ENCODE peak calls at places on chromosomes 2 and 18, in eight cellular contexts. K, U, G, J, M, O, T and V are unnamed samples.

GRCh38 chr2:33535409-33535808 is 59.0 kb downstream of the RASGRP3 start:
- DNase-seq in U (no peak), T (no peak), G (no peak), J (no peak), M (no peak), K (no peak), O (no peak), V (no peak)

GRCh38 chr18:79577451-79578395 is 101.9 kb upstream of the CTDP1 start:
- DNase-seq in J (peak; percentile 34), M (no peak), K (peak; percentile 53), T (peak; percentile 61), G (no peak), O (no peak), U (peak; percentile 22), V (no peak)

GRCh38 chr2:124018894-124019293 is 6.2 kb upstream of the CNTNAP5 start:
- DNase-seq in J (no peak), T (no peak), M (no peak), U (no peak), K (no peak), G (no peak), O (no peak), V (no peak)

GRCh38 chr2:176096243-176096985 is 3.2 kb upstream of the HOXD12 start:
- DNase-seq in K (no peak), O (no peak), G (no peak), U (no peak), J (no peak), T (no peak), M (no peak), V (peak; percentile 20)

GRCh38 chr18:24016643-24017042 is 2.1 kb downstream of the TTC39C start:
- DNase-seq in M (no peak), G (peak; percentile 43), T (no peak), U (no peak), J (no peak), O (no peak), K (no peak), V (no peak)

GRCh38 chr2:223560704-223561435 is 41.3 kb downstream of the SCG2 start:
- DNase-seq in J (no peak), U (no peak), K (no peak), O (no peak), G (peak; percentile 71), M (no peak), T (peak; percentile 41), V (no peak)

GRCh38 chr2:33475381-33476099 is 909 bp upstream of the RASGRP3 start:
- DNase-seq in J (peak; percentile 93), O (peak; percentile 79), K (peak; percentile 86), U (peak; percentile 79), T (peak; percentile 81), M (peak; percentile 77), G (peak; percentile 77), V (peak; percentile 87)

GRCh38 chr2:184814428-184814827 is 216.1 kb downstream of the ZNF804A start:
- DNase-seq in O (no peak), G (no peak), U (no peak), J (no peak), T (no peak), M (no peak), K (no peak), V (no peak)

GRCh38 chr2:187390891-187391290 is 57.2 kb downstream of the CALCRL start:
- DNase-seq in O (no peak), K (no peak), M (no peak), J (no peak), G (peak; percentile 70), U (no peak), T (peak; percentile 91), V (no peak)

GRCh38 chr2:85181093-85181685 is 48.0 kb downstream of the TCF7L1 start:
- DNase-seq in M (no peak), G (no peak), J (no peak), U (no peak), K (no peak), O (no peak), T (no peak), V (no peak)

GRCh38 chr2:20565101-20565622 is 85.7 kb downstream of the HS1BP3 start:
- DNase-seq in T (no peak), J (no peak), M (no peak), K (no peak), G (no peak), O (no peak), U (no peak), V (no peak)

GRCh38 chr2:107728586-107728985 is 98.1 kb upstream of the RGPD4 start:
- DNase-seq in M (no peak), K (no peak), U (no peak), T (no peak), G (no peak), O (no peak), J (no peak), V (no peak)

GRCh38 chr2:241744028-241744754 is 9.8 kb downstream of the D2HGDH start:
- DNase-seq in O (no peak), T (no peak), K (no peak), U (no peak), M (no peak), J (no peak), G (no peak), V (no peak)

GRCh38 chr2:12352891-12353290 is 363.8 kb upstream of the TRIB2 start:
- DNase-seq in U (no peak), O (no peak), K (no peak), J (no peak), G (no peak), T (no peak), M (no peak), V (no peak)

GRCh38 chr2:68388772-68389171 is 23.7 kb downstream of the PLEK start:
- DNase-seq in T (no peak), O (no peak), K (no peak), M (no peak), G (no peak), J (no peak), U (no peak), V (no peak)

GRCh38 chr2:131039908-131040660 is 53.2 kb downstream of the FAM168B start:
- DNase-seq in G (no peak), M (peak; percentile 47), K (no peak), O (no peak), J (peak; percentile 44), U (no peak), T (no peak), V (no peak)

GRCh38 chr2:135617501-135618015 is 86.3 kb downstream of the R3HDM1 start:
- DNase-seq in M (no peak), K (no peak), U (no peak), O (no peak), J (no peak), G (no peak), T (peak; percentile 25), V (no peak)

GRCh38 chr18:59569321-59569720 is 127.9 kb downstream of the CCBE1 start:
- DNase-seq in K (no peak), J (no peak), M (no peak), T (no peak), O (no peak), G (no peak), U (no peak), V (no peak)

GRCh38 chr2:39068757-39069515 is 51.9 kb downstream of the SOS1 start:
- DNase-seq in G (peak; percentile 57), T (peak; percentile 53), K (no peak), J (peak; percentile 53), U (no peak), M (no peak), O (no peak), V (no peak)

DNA sequence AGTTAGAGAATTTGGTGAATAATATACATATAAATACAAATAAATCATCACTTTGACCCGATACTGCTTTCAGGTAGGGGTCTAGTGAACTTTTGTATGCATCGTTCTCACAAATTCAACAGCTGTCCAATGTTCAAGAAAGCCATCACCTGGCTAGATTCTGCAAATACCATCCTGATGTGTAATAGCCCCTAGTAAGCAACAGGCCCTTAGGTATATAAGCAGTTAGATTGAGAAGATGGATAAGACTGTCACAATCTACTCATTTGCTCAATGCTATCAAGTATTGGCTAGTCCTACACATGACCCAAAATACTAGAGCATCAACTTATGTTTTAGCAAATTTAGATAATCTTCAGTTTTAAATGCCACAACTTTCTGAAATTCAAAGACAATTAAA is 20.7 kb upstream of the DSG1 start:
- DNase-seq in O (no peak), G (no peak), T (no peak), J (no peak), U (no peak), K (no peak), M (no peak), V (no peak)
- H3K27ac ChIP-seq in O (no peak overlapping the region), G (no peak overlapping the region), T (no peak overlapping the region), J (no peak overlapping the region), U (no peak overlapping the region), K (no peak overlapping the region), M (no peak overlapping the region), V (no peak overlapping the region)

GRCh38 chr2:229669841-229670240 is 44.5 kb downstream of the DNER start:
- DNase-seq in T (no peak), M (no peak), U (no peak), O (no peak), K (no peak), J (no peak), G (no peak), V (no peak)
- TF ChIP-seq CTCF in T (no peak), M (no peak), U (no peak), O (no peak), K (no peak), J (no peak), G (no peak), V (no peak)

DNA sequence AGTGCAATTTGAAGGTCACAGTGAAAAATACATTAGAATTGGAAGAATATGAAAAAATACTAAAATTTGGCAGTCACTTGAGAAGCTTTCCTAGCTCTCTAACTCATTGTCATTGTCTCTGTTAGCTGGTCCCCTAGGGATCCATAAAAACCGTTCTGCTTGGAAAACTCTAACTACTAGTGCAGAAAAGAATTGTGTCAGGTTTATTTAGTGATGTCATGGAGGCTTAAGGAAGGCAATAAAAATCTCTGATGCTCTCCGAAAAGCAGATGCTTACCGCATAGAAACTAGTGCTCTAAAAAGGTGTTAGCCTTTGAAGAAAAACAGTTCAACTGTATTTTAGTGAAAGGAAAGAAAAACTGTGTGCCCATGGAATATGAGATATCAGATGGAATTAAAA is 150.1 kb upstream of the DLGAP1 start:
- DNase-seq in O (no peak), J (no peak), K (no peak), U (no peak), G (no peak), M (no peak), T (no peak), V (no peak)
- H3K4me1 ChIP-seq in O (no peaks in the 10 kb centered on the region), J (peaks cover 2% of the 10 kb centered on the region), K (no peaks in the 10 kb centered on the region), U (peaks cover 2% of the 10 kb centered on the region), G (no peaks in the 10 kb centered on the region), M (no peaks in the 10 kb centered on the region), T (no peaks in the 10 kb centered on the region), V (no peaks in the 10 kb centered on the region)

GRCh38 chr18:37330173-37330572 is 235.4 kb downstream of the CELF4 start:
- DNase-seq in U (no peak), O (no peak), T (no peak), J (no peak), G (no peak), K (no peak), M (no peak), V (no peak)

GRCh38 chr18:37332764-37333420 is 232.7 kb downstream of the CELF4 start:
- DNase-seq in G (no peak), M (no peak), K (no peak), U (no peak), J (no peak), O (no peak), T (no peak), V (no peak)

GRCh38 chr18:37336568-37337285 is 228.9 kb downstream of the CELF4 start:
- DNase-seq in T (no peak), K (no peak), U (no peak), G (no peak), J (no peak), M (no peak), O (no peak), V (no peak)

GRCh38 chr18:37335337-37335736 is 230.3 kb downstream of the CELF4 start:
- DNase-seq in K (no peak), O (no peak), T (peak; percentile 39), G (no peak), M (no peak), U (peak; percentile 39), J (no peak), V (no peak)

GRCh38 chr18:37334494-37335125 is 231.0 kb downstream of the CELF4 start:
- DNase-seq in O (no peak), J (no peak), M (no peak), G (no peak), K (no peak), U (no peak), T (peak; percentile 78), V (no peak)
- H3K27ac ChIP-seq in O (no peak overlapping the region), J (no peak overlapping the region), M (no peak overlapping the region), G (no peak overlapping the region), K (no peak overlapping the region), U (no peak overlapping the region), T (no peak overlapping the region), V (no peak overlapping the region)